ENCODE peak calls at places on chromosomes 3 and 15, in seven cellular contexts. F is endothelial cell of umbilical vein, B is GM23338, I is spleen, J is upper lobe of left lung, T is HCT116, C is transverse colon. E is an unnamed sample.
A peak's percentile ranks its signal among the peaks of the same experiment; 100 is the strongest.

GRCh38 chr15:25437751-25438600 is 848 bp downstream of the UBE3A start:
- DNase-seq in J (peak; percentile 94), F (peak; percentile 63), T (peak; percentile 3), C (peak; percentile 58), B (peak; percentile 81), I (peak; percentile 93), E (peak; percentile 74)

GRCh38 chr15:95247068-95247984 is 1016.0 kb downstream of the MCTP2 start:
- DNase-seq in T (peak; percentile 92), F (peak; percentile 91), I (no peak), C (no peak), J (no peak), B (no peak), E (no peak)

GRCh38 chr15:77966540-77967290 is 110.8 kb downstream of the TBC1D2B start:
- DNase-seq in B (peak; percentile 70), T (peak; percentile 38), F (peak; percentile 34), J (no peak), C (peak; percentile 46), I (no peak), E (peak; percentile 74)

GRCh38 chr3:88034463-88034862 is 24.3 kb downstream of the CGGBP1 start:
- DNase-seq in C (no peak), B (no peak), J (no peak), F (no peak), I (no peak), T (no peak), E (no peak)

GRCh38 chr3:73868688-73869315 is 244.1 kb upstream of the PDZRN3 start:
- DNase-seq in I (no peak), B (peak; percentile 71), F (peak; percentile 5), T (no peak), J (no peak), C (peak; percentile 24), E (no peak)

GRCh38 chr3:129820587-129820986 is 72.9 kb downstream of the TMCC1 start:
- DNase-seq in I (no peak), C (no peak), J (no peak), B (no peak), F (peak; percentile 87), T (no peak), E (no peak)

GRCh38 chr3:17195192-17195611 is 310.4 kb downstream of the PLCL2 start:
- DNase-seq in J (no peak), I (peak; percentile 81), C (peak; percentile 26), T (no peak), F (no peak), B (no peak), E (no peak)

GRCh38 chr3:189833996-189834395 is 202.8 kb downstream of the TP63 start:
- DNase-seq in B (peak; percentile 17), J (no peak), T (no peak), F (no peak), I (no peak), C (no peak), E (no peak)

GRCh38 chr3:113124256-113124830 is 87.0 kb upstream of the BOC start:
- DNase-seq in C (no peak), F (no peak), B (no peak), I (no peak), J (peak; percentile 39), T (no peak), E (no peak)

GRCh38 chr3:19885468-19885867 is 48.5 kb downstream of the EFHB start:
- DNase-seq in C (no peak), B (peak; percentile 93), I (no peak), J (no peak), F (peak; percentile 47), T (no peak), E (no peak)

GRCh38 chr3:158509891-158510290 is 61.1 kb upstream of the MLF1 start:
- DNase-seq in F (no peak), C (no peak), T (no peak), J (no peak), I (no peak), B (no peak), E (no peak)

GRCh38 chr15:96230557-96231181 is 99.8 kb upstream of the NR2F2 start:
- DNase-seq in F (peak; percentile 80), I (no peak), T (no peak), B (no peak), C (no peak), J (no peak), E (no peak)

GRCh38 chr15:72198410-72199270 is 1.1 kb upstream of the GRAMD2A start:
- DNase-seq in T (no peak), F (no peak), B (peak; percentile 20), C (no peak), J (no peak), I (no peak), E (no peak)

GRCh38 chr15:58873267-58873666 is 60.2 kb downstream of the SLTM start:
- DNase-seq in I (no peak), T (no peak), J (no peak), B (no peak), F (no peak), C (no peak), E (no peak)

GRCh38 chr3:127959041-127959440 is 44.0 kb downstream of the KBTBD12 start:
- DNase-seq in F (no peak), T (no peak), I (no peak), C (no peak), J (no peak), B (no peak), E (no peak)

GRCh38 chr3:44289882-44290462 is 48.3 kb downstream of the TOPAZ1 start:
- DNase-seq in J (no peak), F (no peak), I (no peak), B (no peak), T (peak; percentile 52), C (no peak), E (no peak)

GRCh38 chr3:23288286-23288685 is 85.2 kb downstream of the UBE2E2 start:
- DNase-seq in F (peak; percentile 10), C (no peak), I (no peak), J (no peak), B (no peak), T (no peak), E (no peak)

GRCh38 chr3:45479627-45480026 is 91.3 kb downstream of the LARS2 start:
- DNase-seq in B (no peak), T (no peak), I (no peak), J (no peak), F (no peak), C (no peak), E (no peak)

GRCh38 chr15:94026458-94026967 is 204.8 kb upstream of the MCTP2 start:
- DNase-seq in J (no peak), C (no peak), T (no peak), B (no peak), F (peak; percentile 53), I (no peak), E (peak; percentile 79)

GRCh38 chr3:38541800-38542199 is 45.7 kb downstream of the EXOG start:
- DNase-seq in T (no peak), J (no peak), B (no peak), C (no peak), F (no peak), I (no peak), E (no peak)

GRCh38 chr3:167246252-167246651 is 133.8 kb downstream of the ZBBX start:
- DNase-seq in J (no peak), C (no peak), B (no peak), F (no peak), T (no peak), I (no peak), E (no peak)

GRCh38 chr15:74540135-74540760 is 772 bp upstream of the ARID3B start:
- DNase-seq in I (no peak), C (no peak), F (no peak), J (no peak), B (peak; percentile 33), T (no peak), E (no peak)

GRCh38 chr3:195909645-195910498 is 1.5 kb upstream of the TNK2 start:
- DNase-seq in C (peak; percentile 92), F (peak; percentile 73), B (peak; percentile 82), J (peak; percentile 96), T (peak; percentile 23), I (peak; percentile 97), E (peak; percentile 94)

GRCh38 chr3:141391298-141392017 is 23.2 kb downstream of the ZBTB38 start:
- DNase-seq in J (no peak), I (no peak), F (no peak), C (no peak), B (no peak), T (no peak), E (no peak)

GRCh38 chr3:50304601-50305000 is 1.2 kb upstream of the HYAL1 start:
- DNase-seq in I (no peak), T (no peak), J (no peak), C (no peak), F (no peak), B (no peak), E (no peak)

GRCh38 chr3:87498358-87499080 is 222.1 kb upstream of the POU1F1 start:
- DNase-seq in F (no peak), B (no peak), I (no peak), T (no peak), J (no peak), C (no peak), E (no peak)

GRCh38 chr15:33794425-33794824 is 173.9 kb upstream of the CHRM5 start:
- DNase-seq in F (no peak), C (no peak), J (no peak), B (no peak), I (no peak), T (no peak), E (no peak)
- TF ChIP-seq POLR2AphosphoS5 in F (no peak), C (no peak), J (no peak), B (no peak), I (no peak), T (no peak), E (no peak)

GRCh38 chr15:80587007-80587406 is 108.1 kb upstream of the ABHD17C start:
- DNase-seq in T (no peak), B (peak; percentile 71), C (no peak), J (no peak), F (no peak), I (no peak), E (peak; percentile 3)
- TF ChIP-seq CTCF in T (no peak), B (peak; percentile 39), C (no peak), J (no peak), F (no peak), I (no peak), E (no peak)

DNA sequence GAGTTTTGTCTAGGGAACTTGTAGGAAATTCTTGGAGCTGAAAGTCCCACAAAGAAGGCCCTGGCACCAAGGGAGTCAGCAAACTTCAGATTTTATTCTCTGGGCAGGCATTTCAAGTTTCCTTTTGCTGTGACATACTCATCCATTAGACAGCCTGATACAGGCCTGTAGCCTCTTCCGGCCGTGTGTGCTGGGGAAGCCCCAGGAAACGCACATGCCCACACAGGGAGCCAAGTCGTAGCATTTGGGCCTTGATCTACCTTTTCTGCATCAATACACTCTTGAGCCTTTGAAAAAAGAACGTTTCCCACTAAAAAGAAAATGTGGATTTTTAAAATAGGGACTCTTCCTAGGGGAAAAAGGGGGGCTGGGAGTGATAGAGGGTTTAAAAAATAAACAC is 15.0 kb downstream of the TIGIT start:
- DNase-seq in T (no peak), C (peak; percentile 33), I (peak; percentile 86), J (no peak), B (no peak), F (no peak), E (no peak)
- TF ChIP-seq POLR2AphosphoS5 in T (no peak), C (no peak), I (peak; percentile 57), J (no peak), B (no peak), F (no peak), E (no peak)

GRCh38 chr3:148950806-148951205 is 40.5 kb upstream of the GYG1 start:
- DNase-seq in I (no peak), B (peak; percentile 67), T (peak; percentile 15), C (no peak), J (no peak), F (no peak), E (no peak)
- TF ChIP-seq CTCF in I (no peak), B (peak; percentile 62), T (peak; percentile 58), C (no peak), J (no peak), F (no peak), E (no peak)

GRCh38 chr3:126654571-126655393 is at the start of gene TXNRD3:
- DNase-seq in B (peak; percentile 78), J (peak; percentile 98), C (peak; percentile 87), I (peak; percentile 91), F (peak; percentile 64), T (peak; percentile 42), E (peak; percentile 86)
- TF ChIP-seq POLR2AphosphoS5 in B (peak; percentile 56), J (no peak), C (peak; percentile 67), I (peak; percentile 59), F (peak; percentile 65), T (peak; percentile 91), E (peak; percentile 73)

E was measured in sigmoid colon.